ENCODE peak calls at places on chromosome 22, in six cellular contexts. R, U, Z, B, D and X are unnamed samples. For H3K4me1, the result is how much of the 10 kb centered on the place peaks cover.

GRCh38 chr22:35467788-35468187 is 67.8 kb downstream of the MCM5 start:
- DNase-seq in R (peak), U (peak), Z (peak), B (peak), D (peak), X (no peak)

GRCh38 chr22:41128606-41129005 is 36.2 kb downstream of the EP300 start:
- DNase-seq in R (no peak), U (no peak), Z (no peak), B (no peak), D (no peak), X (no peak)

GRCh38 chr22:22886546-22886945 is 1.1 kb upstream of the IGLL5 start:
- DNase-seq in R (no peak), U (no peak), Z (no peak), B (peak), D (no peak), X (no peak)

GRCh38 chr22:42172385-42173172 is 42.0 kb upstream of the CYP2D6 start:
- DNase-seq in R (no peak), U (no peak), Z (no peak), B (peak), D (no peak), X (peak)

GRCh38 chr22:35258144-35258988 is 1.1 kb downstream of the HMGXB4 start:
- DNase-seq in R (peak), U (peak), Z (peak), B (peak), D (no peak), X (peak)

GRCh38 chr22:39723899-39724351 is 153.4 kb downstream of the CACNA1I start:
- DNase-seq in R (peak), U (no peak), Z (no peak), B (no peak), D (no peak), X (peak)

GRCh38 chr22:43200031-43200430 is 13.1 kb upstream of the TTLL12 start:
- DNase-seq in R (no peak), U (no peak), Z (no peak), B (no peak), D (no peak), X (no peak)

GRCh38 chr22:39999144-39999757 is 4.5 kb downstream of the FAM83F start:
- DNase-seq in R (peak), U (no peak), Z (no peak), B (no peak), D (no peak), X (no peak)

GRCh38 chr22:20531404-20532181 is 24.2 kb downstream of the MED15 start:
- DNase-seq in R (peak), U (peak), Z (peak), B (peak), D (peak), X (peak)

GRCh38 chr22:29475550-29475949 is 4.5 kb upstream of the NEFH start:
- DNase-seq in R (no peak), U (no peak), Z (no peak), B (no peak), D (no peak), X (no peak)

GRCh38 chr22:23065495-23066122 is 4.7 kb upstream of the GNAZ start:
- DNase-seq in R (no peak), U (no peak), Z (no peak), B (peak), D (peak), X (no peak)

GRCh38 chr22:25076281-25076680 is 123.4 kb upstream of the CRYBB3 start:
- DNase-seq in R (no peak), U (no peak), Z (no peak), B (no peak), D (no peak), X (no peak)

GRCh38 chr22:40653361-40653760 is 16.8 kb upstream of the MRTFA start:
- DNase-seq in R (no peak), U (no peak), Z (no peak), B (peak), D (no peak), X (no peak)

GRCh38 chr22:19981171-19981960 is 35.3 kb downstream of the ARVCF start:
- DNase-seq in R (no peak), U (no peak), Z (no peak), B (no peak), D (no peak), X (no peak)

GRCh38 chr22:41526802-41527799 is 17.2 kb downstream of the POLR3H start:
- DNase-seq in R (peak), U (peak), Z (no peak), B (peak), D (peak), X (peak)

GRCh38 chr22:19853058-19853878 is 1.4 kb downstream of the GNB1L start:
- DNase-seq in R (no peak), U (no peak), Z (no peak), B (no peak), D (no peak), X (no peak)

GRCh38 chr22:43308451-43309235 is 34.5 kb downstream of the SCUBE1 start:
- DNase-seq in R (no peak), U (no peak), Z (no peak), B (no peak), D (no peak), X (no peak)

GRCh38 chr22:43006016-43006505 is 8.9 kb downstream of the PACSIN2 start:
- DNase-seq in R (no peak), U (no peak), Z (no peak), B (no peak), D (no peak), X (no peak)

GRCh38 chr22:39646614-39647210 is 76.2 kb downstream of the CACNA1I start:
- DNase-seq in R (no peak), U (peak), Z (no peak), B (no peak), D (no peak), X (no peak)

GRCh38 chr22:45318558-45319318 is 9.0 kb downstream of the FAM118A start:
- DNase-seq in R (peak), U (no peak), Z (peak), B (no peak), D (no peak), X (no peak)

GRCh38 chr22:19636696-19637355 is 77.5 kb upstream of the SEPTIN5 start:
- DNase-seq in R (no peak), U (no peak), Z (no peak), B (peak), D (no peak), X (no peak)

GRCh38 chr22:32904044-32904443 is 102.5 kb downstream of the TIMP3 start:
- DNase-seq in R (peak), U (peak), Z (no peak), B (peak), D (no peak), X (peak)

GRCh38 chr22:43889366-43890253 is 2.2 kb downstream of the PNPLA5 start:
- DNase-seq in R (no peak), U (no peak), Z (no peak), B (peak), D (no peak), X (no peak)

GRCh38 chr22:23397008-23397617 is 183.0 kb downstream of the IGLL1 start:
- DNase-seq in R (no peak), U (no peak), Z (no peak), B (no peak), D (peak), X (no peak)

GRCh38 chr22:29302681-29303465 is 3.6 kb upstream of the GAS2L1 start:
- DNase-seq in R (no peak), U (no peak), Z (no peak), B (peak), D (no peak), X (no peak)

GRCh38 chr22:33842421-33843094 is 77.7 kb downstream of the LARGE1 start:
- DNase-seq in R (no peak), U (peak), Z (no peak), B (no peak), D (no peak), X (no peak)

GRCh38 chr22:41687901-41688364 is 734 bp downstream of the SNU13 start:
- DNase-seq in R (peak), U (peak), Z (peak), B (peak), D (peak), X (peak)

GRCh38 chr22:29359469-29359868 is 28.9 kb downstream of the AP1B1 start:
- DNase-seq in R (peak), U (peak), Z (peak), B (peak), D (no peak), X (peak)

GRCh38 chr22:26438006-26438405 is 8.9 kb downstream of the ASPHD2 start:
- DNase-seq in R (no peak), U (no peak), Z (no peak), B (no peak), D (no peak), X (no peak)

GRCh38 chr22:41094036-41094435 is 1.6 kb downstream of the EP300 start:
- DNase-seq in R (peak), U (peak), Z (peak), B (no peak), D (no peak), X (peak)

GRCh38 chr22:25492950-25493790 is 71.3 kb upstream of the GRK3 start:
- DNase-seq in R (no peak), U (no peak), Z (no peak), B (no peak), D (no peak), X (peak)

GRCh38 chr22:26547426-26547825 is 35.2 kb upstream of the TFIP11 start:
- DNase-seq in R (no peak), U (no peak), Z (no peak), B (no peak), D (no peak), X (no peak)

GRCh38 chr22:45518580-45518991 is 15.9 kb downstream of the FBLN1 start:
- DNase-seq in R (no peak), U (no peak), Z (no peak), B (no peak), D (no peak), X (no peak)

GRCh38 chr22:45425101-45425500 is 11.6 kb downstream of the RIBC2 start:
- DNase-seq in R (no peak), U (no peak), Z (no peak), B (no peak), D (no peak), X (no peak)

GRCh38 chr22:48705917-48706605 is 1121.6 kb downstream of the BRD1 start:
- DNase-seq in R (no peak), U (no peak), Z (no peak), B (no peak), D (no peak), X (no peak)

GRCh38 chr22:48706934-48707748 is 1120.5 kb downstream of the BRD1 start:
- DNase-seq in R (no peak), U (no peak), Z (no peak), B (no peak), D (no peak), X (no peak)

GRCh38 chr22:48708558-48709245 is 1119.0 kb downstream of the BRD1 start:
- DNase-seq in R (no peak), U (no peak), Z (no peak), B (peak), D (no peak), X (no peak)

GRCh38 chr22:48709453-48709852 is 1118.2 kb downstream of the BRD1 start:
- DNase-seq in R (no peak), U (no peak), Z (no peak), B (no peak), D (no peak), X (no peak)

DNA sequence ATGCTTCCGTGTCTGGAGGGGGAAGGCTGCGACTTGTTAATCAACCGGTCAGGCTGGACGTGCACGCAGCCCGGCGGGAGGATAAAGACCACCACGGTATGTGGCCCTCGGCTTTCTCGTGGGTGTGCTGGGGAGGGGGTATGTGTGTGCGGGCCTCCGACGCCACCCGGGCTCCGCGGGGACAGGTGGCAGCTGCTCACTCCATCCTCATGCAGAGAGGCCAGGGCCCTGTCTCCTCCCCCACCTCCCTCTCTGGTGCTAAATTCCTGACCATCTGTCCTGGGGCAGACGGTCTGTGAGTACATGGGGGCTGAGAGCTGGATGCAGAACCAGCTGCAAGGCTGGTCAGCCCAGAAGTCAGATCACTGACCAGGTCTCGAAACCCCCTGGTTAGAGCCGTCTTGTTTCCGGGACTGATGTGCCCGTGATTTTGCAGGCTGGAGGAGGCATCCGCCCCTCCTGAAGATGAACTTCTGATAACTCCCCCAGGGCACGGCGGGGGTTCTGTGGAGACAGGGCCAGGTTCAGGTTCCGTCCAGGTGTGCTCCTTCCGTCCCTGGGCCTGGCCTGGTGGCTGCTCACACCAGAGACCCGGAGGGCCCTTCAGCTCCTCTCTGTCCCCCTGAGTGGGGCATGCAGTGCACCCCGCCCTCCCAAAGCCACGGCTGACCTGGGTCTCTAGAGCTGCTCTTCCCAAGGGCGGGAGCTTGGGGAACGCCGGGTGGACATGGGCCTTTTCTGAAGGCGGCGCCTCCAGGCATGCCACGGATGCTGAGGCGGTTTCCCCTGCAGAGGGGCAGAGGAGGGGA is 1119.7 kb downstream of the BRD1 start:
- DNase-seq in R (no peak), U (no peak), Z (no peak), B (no peak), D (no peak), X (no peak)
- H3K4me1 ChIP-seq in R (under half), U (under half), Z (under half), B (under half), D (under half), X (under half)

DNA sequence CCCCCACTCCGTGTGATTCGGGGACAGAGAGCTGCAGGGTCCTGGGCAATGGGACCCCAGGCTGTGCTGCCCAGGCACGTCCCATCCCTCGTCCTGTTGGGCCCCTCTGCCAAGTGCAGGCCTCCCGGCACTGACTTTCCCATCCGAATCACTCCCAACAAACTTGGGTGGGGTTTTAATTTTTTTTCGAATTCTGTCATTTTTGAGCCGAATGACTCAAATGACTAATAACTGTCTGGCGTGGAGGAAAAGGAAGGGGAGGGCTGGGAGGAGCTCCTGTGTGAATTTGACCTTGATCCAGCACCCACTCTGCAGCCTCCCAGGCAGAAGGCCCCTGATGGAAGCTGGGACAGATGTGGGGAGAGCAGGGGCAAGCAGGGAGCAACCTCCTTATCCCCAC is 1173.2 kb downstream of the BRD1 start:
- DNase-seq in R (no peak), U (no peak), Z (no peak), B (no peak), D (no peak), X (no peak)
- H3K27ac ChIP-seq in R (no peak), U (no peak), Z (no peak), B (no peak), D (no peak), X (no peak)

DNA sequence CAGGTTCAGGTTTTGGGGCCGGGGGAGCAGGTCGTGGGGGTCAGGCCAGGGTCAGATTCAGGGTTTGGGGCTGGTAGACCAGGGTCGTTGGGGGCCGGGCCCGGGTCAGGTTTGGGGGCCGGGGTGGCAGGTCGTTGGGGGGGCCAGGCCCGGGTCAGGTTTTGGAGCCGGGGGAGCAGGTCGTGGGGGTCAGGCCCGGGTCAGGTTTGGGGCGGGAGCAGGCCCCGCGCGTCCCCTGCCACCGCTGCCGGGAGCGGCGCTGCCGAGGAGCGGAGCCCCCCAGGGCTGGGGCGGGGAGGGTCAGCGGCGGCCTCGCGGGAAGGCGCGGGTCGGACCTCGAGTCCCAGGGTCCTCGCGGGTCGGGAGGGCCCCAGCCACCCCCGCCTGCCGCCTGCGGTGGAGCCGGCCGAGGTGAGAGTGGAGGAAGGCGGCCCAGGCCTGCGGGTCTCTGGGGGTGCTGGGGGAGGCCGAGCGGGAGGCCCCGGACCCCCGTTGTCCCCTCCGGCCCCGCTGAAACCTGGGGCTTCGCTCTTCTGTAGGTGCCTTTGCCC is 543 bp downstream of the TRABD start:
- DNase-seq in R (no peak), U (peak), Z (no peak), B (no peak), D (no peak), X (no peak)
- H3K4me3 ChIP-seq in R (peak), U (peak), Z (peak), B (peak), D (peak), X (peak)

GRCh38 chr22:37240240-37240940 is 3.7 kb downstream of the RAC2 start:
- DNase-seq in R (no peak), U (no peak), Z (no peak), B (peak), D (peak), X (no peak)

GRCh38 chr22:37241351-37242142 is 2.5 kb downstream of the RAC2 start:
- DNase-seq in R (no peak), U (no peak), Z (no peak), B (peak), D (peak), X (no peak)

GRCh38 chr22:37242395-37242918 is 1.6 kb downstream of the RAC2 start:
- DNase-seq in R (peak), U (no peak), Z (peak), B (peak), D (peak), X (no peak)

GRCh38 chr22:37239336-37240239 is 4.5 kb downstream of the RAC2 start:
- DNase-seq in R (no peak), U (no peak), Z (no peak), B (peak), D (peak), X (no peak)

GRCh38 chr22:37240941-37241320 is 3.1 kb downstream of the RAC2 start:
- DNase-seq in R (no peak), U (no peak), Z (no peak), B (no peak), D (peak), X (no peak)
- H3K4me1 ChIP-seq in R (under half), U (under half), Z (under half), B (under half), D (under half), X (under half)

DNA sequence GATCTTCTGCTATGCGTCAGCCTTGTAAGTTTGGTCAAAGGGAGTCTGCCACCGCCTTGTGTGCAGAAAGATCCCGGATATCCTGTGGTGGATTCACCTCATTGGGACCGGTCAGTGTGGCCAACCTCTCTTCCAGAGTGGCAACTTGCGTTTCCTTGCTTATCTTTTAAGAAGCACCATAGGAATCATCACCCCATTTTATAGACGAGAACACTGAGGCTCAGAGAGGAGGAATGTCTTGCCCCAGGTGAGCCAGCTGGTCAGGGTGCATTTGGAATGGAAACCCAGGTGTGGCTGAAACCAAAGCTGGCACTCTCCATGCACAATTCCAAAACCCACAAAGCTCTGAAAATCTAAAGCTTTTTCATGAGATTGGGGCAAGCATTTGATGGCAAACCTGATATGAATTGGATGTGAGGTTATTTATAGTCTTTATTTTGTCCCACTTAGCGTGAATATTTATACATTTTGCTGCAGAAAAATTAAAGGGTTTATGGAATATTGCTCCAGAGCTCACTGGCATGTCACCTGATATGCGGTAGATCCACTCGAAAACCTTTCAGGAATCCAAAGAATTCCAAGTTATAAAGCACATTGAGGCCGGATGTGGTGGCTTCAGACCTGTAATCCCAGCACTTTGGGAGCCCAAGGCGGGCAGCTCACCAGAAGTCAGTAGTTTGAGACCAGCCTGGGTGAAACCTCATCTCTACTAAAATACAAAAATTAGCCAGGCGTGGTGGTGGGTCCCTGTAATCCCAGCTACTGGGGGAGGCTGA is 12.1 kb upstream of the EIF3D start:
- DNase-seq in R (no peak), U (no peak), Z (no peak), B (no peak), D (no peak), X (no peak)
- H3K27ac ChIP-seq in R (peak), U (no peak), Z (no peak), B (no peak), D (no peak), X (no peak)

GRCh38 chr22:17629646-17630045 is 1.1 kb upstream of the ATP6V1E1 start:
- DNase-seq in R (no peak), U (no peak), Z (peak), B (no peak), D (no peak), X (no peak)
- H3K4me3 ChIP-seq in R (peak), U (peak), Z (no peak), B (peak), D (peak), X (peak)

GRCh38 chr22:28143206-28143605 is 224.2 kb upstream of the PITPNB start:
- DNase-seq in R (no peak), U (no peak), Z (no peak), B (no peak), D (no peak), X (no peak)
- H3K4me1 ChIP-seq in R (under half), U (under half), Z (under half), B (under half), D (under half), X (under half)

GRCh38 chr22:21796231-21796630 is 60.6 kb upstream of the YPEL1 start:
- DNase-seq in R (no peak), U (no peak), Z (no peak), B (no peak), D (no peak), X (no peak)
- H3K27ac ChIP-seq in R (no peak), U (no peak), Z (no peak), B (no peak), D (no peak), X (no peak)

GRCh38 chr22:31162015-31162765 is 2.2 kb downstream of the RNF185 start:
- DNase-seq in R (peak), U (no peak), Z (peak), B (no peak), D (no peak), X (no peak)
- H3K4me3 ChIP-seq in R (peak), U (no peak), Z (no peak), B (no peak), D (no peak), X (no peak)